ENCODE peak calls at places on chromosomes 7 and 10, in eight cellular contexts. E is adrenal gland, Q is lung, Y is epithelial cell of esophagus, X is psoas muscle, J is SK-N-SH, N is choroid plexus epithelial cell, C is breast epithelium. L is an unnamed sample.

GRCh38 chr7:107090452-107090851 is 45.9 kb downstream of the PRKAR2B start:
- DNase-seq in E (no peak), Q (no peak), Y (no peak), X (no peak), J (no peak), N (no peak), C (no peak), L (no peak)

GRCh38 chr7:41326616-41327015 is 376.3 kb downstream of the INHBA start:
- DNase-seq in E (no peak), Q (no peak), Y (peak; percentile 72), X (no peak), J (no peak), N (no peak), C (no peak), L (no peak)

GRCh38 chr10:119447823-119448546 is 94.5 kb downstream of the RGS10 start:
- DNase-seq in E (no peak), Q (no peak), Y (no peak), X (no peak), J (no peak), N (no peak), C (no peak), L (peak; percentile 55)

GRCh38 chr7:155961241-155962190 is 149.3 kb upstream of the SHH start:
- DNase-seq in E (peak; percentile 14), Q (peak; percentile 77), Y (peak; percentile 88), X (no peak), J (no peak), N (peak; percentile 10), C (peak; percentile 88), L (peak; percentile 13)

GRCh38 chr10:42933454-42934340 is 143.2 kb upstream of the RET start:
- DNase-seq in E (no peak), Q (peak; percentile 33), Y (peak; percentile 9), X (no peak), J (peak; percentile 62), N (peak; percentile 51), C (no peak), L (peak; percentile 1)

GRCh38 chr7:96426027-96426426 is 104.1 kb upstream of the SLC25A13 start:
- DNase-seq in E (no peak), Q (no peak), Y (peak; percentile 67), X (no peak), J (no peak), N (peak; percentile 30), C (no peak), L (no peak)

GRCh38 chr10:123746016-123746415 is 79.9 kb downstream of the GPR26 start:
- DNase-seq in E (no peak), Q (no peak), Y (no peak), X (no peak), J (no peak), N (no peak), C (no peak), L (no peak)

GRCh38 chr10:79413196-79413595 is 32.2 kb downstream of the ZCCHC24 start:
- DNase-seq in E (no peak), Q (no peak), Y (no peak), X (peak; percentile 67), J (no peak), N (no peak), C (no peak), L (no peak)

GRCh38 chr10:108850138-108850854 is 1073.0 kb downstream of the XPNPEP1 start:
- DNase-seq in E (no peak), Q (no peak), Y (no peak), X (no peak), J (no peak), N (no peak), C (no peak), L (no peak)

GRCh38 chr7:44735403-44736165 is 13.1 kb upstream of the ZMIZ2 start:
- DNase-seq in E (no peak), Q (no peak), Y (peak; percentile 96), X (no peak), J (no peak), N (peak; percentile 97), C (no peak), L (peak; percentile 97)

GRCh38 chr10:80596391-80597257 is 58.9 kb downstream of the SH2D4B start:
- DNase-seq in E (peak; percentile 30), Q (no peak), Y (peak; percentile 68), X (no peak), J (peak; percentile 58), N (peak; percentile 77), C (no peak), L (peak; percentile 29)
- TF ChIP-seq CTCF in E (peak; percentile 28), Q (peak; percentile 41), Y (peak; percentile 91), X (peak; percentile 37), J (peak; percentile 66), N (peak; percentile 95), C (no peak), L (peak; percentile 77)

DNA sequence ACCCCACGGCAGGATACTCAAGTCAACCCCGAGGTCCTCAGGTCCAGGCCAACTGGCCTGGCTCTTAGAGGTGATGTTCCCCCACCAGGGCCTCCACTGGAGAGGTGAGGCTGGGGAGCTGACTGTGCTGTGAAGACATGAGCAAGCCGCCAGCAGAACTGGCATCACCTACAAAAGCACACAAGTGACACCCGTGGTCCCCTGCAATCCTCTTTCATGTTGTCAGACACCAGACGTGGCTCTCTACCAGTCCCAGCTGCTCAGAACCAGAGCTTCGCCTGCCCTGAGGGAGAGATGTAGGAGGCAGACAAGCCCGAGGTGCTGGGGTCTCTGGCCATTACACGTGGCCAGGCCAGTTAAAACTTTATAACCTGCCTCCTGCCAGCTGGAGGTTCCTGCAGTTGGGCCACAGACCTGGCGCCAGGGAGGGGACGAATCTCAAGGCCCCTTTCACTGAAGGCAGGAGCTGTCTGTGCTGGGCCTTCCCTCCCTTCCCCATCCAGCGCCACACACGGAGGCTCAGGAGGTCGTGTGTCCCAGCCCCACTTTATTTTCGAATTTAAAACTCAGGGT is 2.2 kb downstream of the COMTD1 start:
- DNase-seq in E (peak; percentile 53), Q (no peak), Y (no peak), X (no peak), J (peak; percentile 59), N (no peak), C (no peak), L (no peak)
- H3K4me3 ChIP-seq in E (no peak overlapping the region), Q (no peak overlapping the region), Y (peak overlapping the region; percentile 35), X (peak overlapping the region; percentile 89), J (no peak overlapping the region), N (peak overlapping the region; percentile 68), C (peak overlapping the region; percentile 69), L (no peak overlapping the region)

GRCh38 chr7:138521837-138522461 is 61.9 kb downstream of the TRIM24 start:
- DNase-seq in E (no peak), Q (no peak), Y (no peak), X (no peak), J (no peak), N (no peak), C (no peak), L (no peak)

GRCh38 chr7:138524259-138524658 is 64.2 kb downstream of the TRIM24 start:
- DNase-seq in E (no peak), Q (no peak), Y (no peak), X (no peak), J (no peak), N (no peak), C (no peak), L (no peak)

GRCh38 chr7:138519061-138519798 is 59.2 kb downstream of the TRIM24 start:
- DNase-seq in E (no peak), Q (no peak), Y (no peak), X (no peak), J (no peak), N (no peak), C (no peak), L (no peak)

GRCh38 chr7:138525757-138526156 is 65.7 kb downstream of the TRIM24 start:
- DNase-seq in E (no peak), Q (no peak), Y (no peak), X (no peak), J (no peak), N (no peak), C (no peak), L (no peak)

DNA sequence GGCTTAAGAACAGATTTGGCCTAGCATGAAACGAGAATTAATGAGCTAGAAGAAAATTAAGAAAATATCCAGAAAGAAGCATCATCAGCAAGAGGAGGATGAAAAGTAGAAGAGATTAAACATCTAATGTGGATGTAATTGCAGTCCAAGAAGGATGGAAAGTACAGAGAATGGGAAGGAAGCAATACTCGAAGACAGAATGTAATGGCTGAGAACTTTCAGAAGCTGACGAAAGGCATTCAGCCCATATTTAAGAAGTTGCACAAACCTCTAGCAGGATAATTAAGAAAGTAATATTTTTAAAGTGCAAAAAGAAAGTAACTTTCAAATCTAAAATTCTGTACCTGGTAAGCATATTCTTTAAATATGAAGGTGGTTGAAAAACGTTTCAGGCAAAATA is 60.7 kb downstream of the TRIM24 start:
- DNase-seq in E (no peak), Q (no peak), Y (no peak), X (no peak), J (no peak), N (no peak), C (no peak), L (no peak)
- TF ChIP-seq CTCF in E (no peak), Q (no peak), Y (no peak), X (no peak), J (no peak), N (no peak), C (no peak), L (no peak)

GRCh38 chr7:131327626-131328386 is at the start of gene MKLN1:
- DNase-seq in E (peak; percentile 93), Q (peak; percentile 92), Y (peak; percentile 94), X (peak; percentile 94), J (peak; percentile 99), N (peak; percentile 90), C (peak; percentile 85), L (peak; percentile 81)
- H3K4me3 ChIP-seq in E (peak within 1 kb of the TSS; percentile 99), Q (peak within 1 kb of the TSS; percentile 95), Y (peak within 1 kb of the TSS; percentile 91), X (peak within 1 kb of the TSS; percentile 99), J (peak within 1 kb of the TSS; percentile 93), N (peak within 1 kb of the TSS; percentile 95), C (peak within 1 kb of the TSS; percentile 80), L (peak within 1 kb of the TSS; percentile 90)

DNA sequence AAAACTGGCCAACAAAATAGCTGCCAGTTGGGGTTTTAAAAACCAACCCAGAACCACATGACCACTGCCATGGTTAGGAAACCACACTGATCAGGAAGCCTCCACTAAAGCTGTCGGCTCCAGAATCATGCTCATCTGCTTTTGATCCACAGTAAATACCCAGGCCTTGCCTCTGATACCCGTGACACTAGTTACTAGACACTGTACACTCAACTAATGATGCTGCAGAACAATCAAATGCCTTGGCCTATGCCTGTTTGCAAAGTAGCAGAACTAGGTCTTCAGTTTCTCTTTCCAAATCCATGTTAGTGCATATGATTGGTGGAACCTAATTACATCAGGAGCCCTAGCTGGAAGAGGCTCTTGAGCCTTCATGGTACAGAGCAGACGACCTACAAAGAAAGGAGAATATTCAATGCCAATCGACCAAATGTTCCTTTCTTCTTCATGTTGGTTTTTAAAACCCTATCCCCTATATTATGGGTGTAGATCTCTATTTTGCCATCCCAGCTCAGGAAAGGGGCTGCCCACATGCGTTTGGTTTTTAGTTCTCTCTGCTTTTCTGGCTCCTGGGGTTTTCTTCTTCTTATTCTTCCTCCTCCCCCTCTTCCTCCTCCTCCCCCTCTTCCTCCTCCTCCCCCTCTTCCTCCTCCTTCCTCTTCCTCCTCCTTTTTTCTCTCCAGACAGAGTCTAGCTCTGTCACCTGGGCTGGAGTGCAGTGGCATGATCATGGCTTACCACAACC is 76.6 kb downstream of the CNNM2 start:
- DNase-seq in E (no peak), Q (no peak), Y (no peak), X (no peak), J (no peak), N (no peak), C (no peak), L (no peak)
- TF ChIP-seq CTCF in E (no peak), Q (no peak), Y (no peak), X (no peak), J (no peak), N (no peak), C (no peak), L (no peak)

GRCh38 chr7:137993395-137993743 is 8.5 kb downstream of the CREB3L2 start:
- DNase-seq in E (no peak), Q (no peak), Y (no peak), X (no peak), J (no peak), N (no peak), C (no peak), L (no peak)
- H3K4me3 ChIP-seq in E (no peak overlapping the region), Q (no peak overlapping the region), Y (no peak overlapping the region), X (no peak overlapping the region), J (no peak overlapping the region), N (no peak overlapping the region), C (no peak overlapping the region), L (no peak overlapping the region)